ENCODE peak calls at places on chromosomes 12 and 14, in seven cellular contexts. One of them, this sample, is unnamed. For H4K20me1, the result is how much of the 10 kb centered on the place peaks cover.

GRCh38 chr12:32502693-32503510 is 103.5 kb downstream of the FGD4 start:
- DNase-seq in HCT116: no peak
- DNase-seq in K562: no peak
- DNase-seq in HepG2: no peak
- DNase-seq in GM12878: no peak
- DNase-seq in SK-N-SH: no peak
- DNase-seq in GM23338: peak
- DNase-seq in this sample: peak

GRCh38 chr14:22837059-22837749 is 819 bp downstream of the MMP14 start:
- DNase-seq in GM23338: peak
- DNase-seq in HCT116: no peak
- DNase-seq in K562: no peak
- DNase-seq in HepG2: peak
- DNase-seq in SK-N-SH: peak
- DNase-seq in GM12878: no peak
- DNase-seq in this sample: peak

GRCh38 chr12:82426081-82426480 is 67.8 kb downstream of the METTL25 start:
- DNase-seq in K562: no peak
- DNase-seq in GM12878: no peak
- DNase-seq in GM23338: no peak
- DNase-seq in SK-N-SH: no peak
- DNase-seq in HepG2: no peak
- DNase-seq in HCT116: no peak
- DNase-seq in this sample: no peak

GRCh38 chr14:86003998-86004397 is 474.1 kb downstream of the FLRT2 start:
- DNase-seq in GM23338: no peak
- DNase-seq in HCT116: no peak
- DNase-seq in GM12878: no peak
- DNase-seq in K562: no peak
- DNase-seq in HepG2: peak
- DNase-seq in SK-N-SH: no peak
- DNase-seq in this sample: no peak

GRCh38 chr12:48004039-48004940 is at the start of gene COL2A1:
- DNase-seq in HepG2: no peak
- DNase-seq in GM12878: no peak
- DNase-seq in GM23338: peak
- DNase-seq in HCT116: no peak
- DNase-seq in K562: no peak
- DNase-seq in SK-N-SH: peak
- DNase-seq in this sample: peak

GRCh38 chr12:114448618-114448933 is 42.6 kb upstream of the TBX5 start:
- DNase-seq in K562: peak
- DNase-seq in GM23338: peak
- DNase-seq in GM12878: no peak
- DNase-seq in HCT116: no peak
- DNase-seq in HepG2: no peak
- DNase-seq in SK-N-SH: no peak
- DNase-seq in this sample: no peak

GRCh38 chr12:78871566-78871965 is 7.0 kb downstream of the SYT1 start:
- DNase-seq in HCT116: no peak
- DNase-seq in SK-N-SH: no peak
- DNase-seq in HepG2: no peak
- DNase-seq in GM12878: no peak
- DNase-seq in K562: no peak
- DNase-seq in GM23338: no peak
- DNase-seq in this sample: no peak

GRCh38 chr12:7162691-7163114 is 26.8 kb upstream of the PEX5 start:
- DNase-seq in GM12878: no peak
- DNase-seq in GM23338: peak
- DNase-seq in K562: peak
- DNase-seq in HepG2: peak
- DNase-seq in SK-N-SH: no peak
- DNase-seq in HCT116: peak
- DNase-seq in this sample: no peak

GRCh38 chr12:127238061-127238460 is 1028.9 kb upstream of the TMEM132C start:
- DNase-seq in K562: no peak
- DNase-seq in SK-N-SH: no peak
- DNase-seq in GM23338: no peak
- DNase-seq in HepG2: no peak
- DNase-seq in GM12878: no peak
- DNase-seq in HCT116: no peak
- DNase-seq in this sample: no peak

GRCh38 chr12:12302976-12303375 is 36.1 kb upstream of the LRP6 start:
- DNase-seq in K562: no peak
- DNase-seq in HCT116: no peak
- DNase-seq in HepG2: no peak
- DNase-seq in GM12878: no peak
- DNase-seq in GM23338: no peak
- DNase-seq in SK-N-SH: no peak
- DNase-seq in this sample: no peak

GRCh38 chr14:69535230-69535848 is 39.3 kb downstream of the CCDC177 start:
- DNase-seq in HCT116: peak
- DNase-seq in K562: peak
- DNase-seq in GM23338: peak
- DNase-seq in GM12878: no peak
- DNase-seq in SK-N-SH: peak
- DNase-seq in HepG2: peak
- DNase-seq in this sample: peak

GRCh38 chr12:26608706-26609105 is 224.3 kb downstream of the ITPR2 start:
- DNase-seq in SK-N-SH: no peak
- DNase-seq in HepG2: no peak
- DNase-seq in GM23338: no peak
- DNase-seq in HCT116: no peak
- DNase-seq in K562: no peak
- DNase-seq in GM12878: no peak
- DNase-seq in this sample: no peak

GRCh38 chr14:95480109-95480886 is 36.2 kb downstream of the SYNE3 start:
- DNase-seq in GM23338: no peak
- DNase-seq in HepG2: no peak
- DNase-seq in GM12878: no peak
- DNase-seq in SK-N-SH: no peak
- DNase-seq in K562: no peak
- DNase-seq in HCT116: no peak
- DNase-seq in this sample: no peak

GRCh38 chr14:38788060-38788459 is 315.0 kb downstream of the SEC23A start:
- DNase-seq in GM12878: no peak
- DNase-seq in K562: no peak
- DNase-seq in HCT116: no peak
- DNase-seq in SK-N-SH: no peak
- DNase-seq in GM23338: no peak
- DNase-seq in HepG2: no peak
- DNase-seq in this sample: no peak

GRCh38 chr12:64912501-64912900 is 88.1 kb downstream of the TBC1D30 start:
- DNase-seq in K562: no peak
- DNase-seq in HCT116: no peak
- DNase-seq in HepG2: no peak
- DNase-seq in SK-N-SH: no peak
- DNase-seq in GM23338: no peak
- DNase-seq in GM12878: no peak
- DNase-seq in this sample: no peak

GRCh38 chr14:24372701-24373416 is 4.9 kb downstream of the NFATC4 start:
- DNase-seq in K562: no peak
- DNase-seq in HCT116: no peak
- DNase-seq in SK-N-SH: peak
- DNase-seq in GM23338: no peak
- DNase-seq in GM12878: no peak
- DNase-seq in HepG2: no peak
- DNase-seq in this sample: no peak

GRCh38 chr12:95073698-95074520 is 491 bp upstream of the NR2C1 start:
- DNase-seq in HepG2: no peak
- DNase-seq in SK-N-SH: no peak
- DNase-seq in GM23338: no peak
- DNase-seq in K562: peak
- DNase-seq in HCT116: no peak
- DNase-seq in GM12878: no peak
- DNase-seq in this sample: no peak

GRCh38 chr12:5912437-5913334 is 32.4 kb downstream of the ANO2 start:
- DNase-seq in HepG2: no peak
- DNase-seq in K562: peak
- DNase-seq in GM12878: no peak
- DNase-seq in HCT116: no peak
- DNase-seq in GM23338: peak
- DNase-seq in SK-N-SH: no peak
- DNase-seq in this sample: no peak

GRCh38 chr14:105252552-105253328 is 4.4 kb downstream of the BTBD6 start:
- DNase-seq in SK-N-SH: no peak
- DNase-seq in HCT116: no peak
- DNase-seq in GM23338: no peak
- DNase-seq in HepG2: no peak
- DNase-seq in GM12878: no peak
- DNase-seq in K562: no peak
- DNase-seq in this sample: no peak

DNA sequence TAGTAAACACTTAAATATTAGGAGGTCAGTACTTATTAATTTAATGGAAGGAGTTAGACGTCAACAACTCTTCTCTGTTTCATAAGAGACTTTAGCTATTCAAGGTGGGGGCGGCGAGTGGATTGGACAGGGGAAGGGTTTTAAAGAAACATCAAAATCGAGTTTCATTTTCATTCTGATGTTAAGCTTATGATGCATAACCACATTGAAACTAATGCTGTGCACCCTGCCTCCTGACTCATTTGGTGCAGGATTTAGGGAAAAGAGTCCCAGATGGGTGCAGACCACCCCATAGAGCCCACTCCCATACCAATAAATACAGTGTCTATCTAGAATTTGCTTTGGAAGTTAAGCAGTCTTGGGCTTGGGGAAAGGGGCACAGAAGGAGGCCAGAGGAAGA is 7.4 kb downstream of the ZBTB39 start:
- DNase-seq in GM23338: no peak
- DNase-seq in HCT116: no peak
- DNase-seq in SK-N-SH: no peak
- DNase-seq in HepG2: no peak
- DNase-seq in GM12878: peak
- DNase-seq in K562: no peak
- DNase-seq in this sample: no peak
- H4K20me1 ChIP-seq in GM23338: under half
- H4K20me1 ChIP-seq in HCT116: under half
- H4K20me1 ChIP-seq in SK-N-SH: under half
- H4K20me1 ChIP-seq in HepG2: under half
- H4K20me1 ChIP-seq in GM12878: under half
- H4K20me1 ChIP-seq in K562: under half
- H4K20me1 ChIP-seq in this sample: under half

GRCh38 chr12:93467351-93468007 is at the start of gene MRPL42:
- DNase-seq in K562: peak
- DNase-seq in HCT116: peak
- DNase-seq in SK-N-SH: peak
- DNase-seq in HepG2: peak
- DNase-seq in GM12878: peak
- DNase-seq in GM23338: peak
- DNase-seq in this sample: peak
- TF ChIP-seq POLR2AphosphoS5 in K562: peak
- TF ChIP-seq POLR2AphosphoS5 in HCT116: peak
- TF ChIP-seq POLR2AphosphoS5 in SK-N-SH: peak
- TF ChIP-seq POLR2AphosphoS5 in HepG2: peak
- TF ChIP-seq POLR2AphosphoS5 in GM12878: peak
- TF ChIP-seq POLR2AphosphoS5 in GM23338: peak
- TF ChIP-seq POLR2AphosphoS5 in this sample: peak

GRCh38 chr14:73764881-73765280 is 50.7 kb upstream of the PNMA1 start:
- DNase-seq in SK-N-SH: no peak
- DNase-seq in HCT116: no peak
- DNase-seq in GM23338: no peak
- DNase-seq in K562: no peak
- DNase-seq in HepG2: no peak
- DNase-seq in GM12878: no peak
- DNase-seq in this sample: peak

GRCh38 chr14:73771848-73772705 is 57.9 kb upstream of the PNMA1 start:
- DNase-seq in SK-N-SH: peak
- DNase-seq in K562: peak
- DNase-seq in GM23338: peak
- DNase-seq in GM12878: peak
- DNase-seq in HepG2: peak
- DNase-seq in HCT116: no peak
- DNase-seq in this sample: peak

GRCh38 chr14:73764406-73764805 is 50.2 kb upstream of the PNMA1 start:
- DNase-seq in K562: no peak
- DNase-seq in GM23338: no peak
- DNase-seq in HCT116: no peak
- DNase-seq in GM12878: no peak
- DNase-seq in SK-N-SH: no peak
- DNase-seq in HepG2: no peak
- DNase-seq in this sample: no peak

GRCh38 chr14:73770977-73771847 is 57.0 kb upstream of the PNMA1 start:
- DNase-seq in HCT116: no peak
- DNase-seq in HepG2: no peak
- DNase-seq in K562: no peak
- DNase-seq in GM23338: no peak
- DNase-seq in SK-N-SH: no peak
- DNase-seq in GM12878: no peak
- DNase-seq in this sample: no peak

DNA sequence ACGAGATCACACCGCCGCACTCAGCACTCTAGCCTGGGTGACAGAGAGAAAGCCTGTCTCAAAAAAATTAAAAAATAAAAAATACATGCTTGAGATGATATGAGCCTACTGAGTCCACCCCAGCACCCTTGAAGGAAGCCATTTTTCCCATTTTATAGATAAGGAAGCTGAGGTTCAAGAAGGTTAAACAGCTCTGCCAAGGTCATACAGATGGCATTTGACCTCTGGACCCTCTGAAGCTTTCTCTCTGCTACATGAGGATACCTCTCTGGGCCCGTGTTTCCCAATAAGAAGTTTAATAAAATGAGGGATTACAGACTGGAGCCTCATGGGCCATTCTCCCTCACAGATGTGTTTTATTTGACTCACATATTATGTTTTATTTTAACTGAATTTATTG is 53.9 kb upstream of the PNMA1 start:
- DNase-seq in HCT116: no peak
- DNase-seq in K562: no peak
- DNase-seq in GM12878: no peak
- DNase-seq in SK-N-SH: no peak
- DNase-seq in HepG2: no peak
- DNase-seq in GM23338: no peak
- DNase-seq in this sample: peak
- H4K20me1 ChIP-seq in HCT116: under half
- H4K20me1 ChIP-seq in K562: under half
- H4K20me1 ChIP-seq in GM12878: under half
- H4K20me1 ChIP-seq in SK-N-SH: under half
- H4K20me1 ChIP-seq in HepG2: under half
- H4K20me1 ChIP-seq in GM23338: under half
- H4K20me1 ChIP-seq in this sample: under half

GRCh38 chr12:110702081-110702480 is 13.2 kb upstream of the HVCN1 start:
- DNase-seq in SK-N-SH: no peak
- DNase-seq in GM12878: no peak
- DNase-seq in K562: no peak
- DNase-seq in HCT116: no peak
- DNase-seq in GM23338: no peak
- DNase-seq in HepG2: no peak
- DNase-seq in this sample: no peak

GRCh38 chr12:110699591-110700445 is 10.9 kb upstream of the HVCN1 start:
- DNase-seq in K562: peak
- DNase-seq in HCT116: no peak
- DNase-seq in SK-N-SH: peak
- DNase-seq in GM12878: no peak
- DNase-seq in HepG2: peak
- DNase-seq in GM23338: peak
- DNase-seq in this sample: no peak

GRCh38 chr12:110696283-110696682 is 7.4 kb upstream of the HVCN1 start:
- DNase-seq in HepG2: no peak
- DNase-seq in HCT116: no peak
- DNase-seq in SK-N-SH: no peak
- DNase-seq in K562: no peak
- DNase-seq in GM12878: no peak
- DNase-seq in GM23338: no peak
- DNase-seq in this sample: no peak

GRCh38 chr12:110694330-110694891 is 5.5 kb upstream of the HVCN1 start:
- DNase-seq in GM12878: no peak
- DNase-seq in K562: peak
- DNase-seq in SK-N-SH: peak
- DNase-seq in HCT116: no peak
- DNase-seq in HepG2: no peak
- DNase-seq in GM23338: no peak
- DNase-seq in this sample: no peak

GRCh38 chr12:110698171-110698902 is 9.4 kb upstream of the HVCN1 start:
- DNase-seq in K562: peak
- DNase-seq in HCT116: peak
- DNase-seq in GM23338: peak
- DNase-seq in HepG2: peak
- DNase-seq in GM12878: peak
- DNase-seq in SK-N-SH: no peak
- DNase-seq in this sample: peak
- TF ChIP-seq POLR2AphosphoS5 in K562: no peak
- TF ChIP-seq POLR2AphosphoS5 in HCT116: peak
- TF ChIP-seq POLR2AphosphoS5 in GM23338: no peak
- TF ChIP-seq POLR2AphosphoS5 in HepG2: no peak
- TF ChIP-seq POLR2AphosphoS5 in GM12878: no peak
- TF ChIP-seq POLR2AphosphoS5 in SK-N-SH: no peak
- TF ChIP-seq POLR2AphosphoS5 in this sample: no peak

This sample was measured in endothelial cell of umbilical vein.